ENCODE peak calls at places on chromosomes 12 and 14, in six cellular contexts. M, O, F, Q, U and J are unnamed samples.

GRCh38 chr12:79016181-79016580 is 151.6 kb downstream of the SYT1 start:
- DNase-seq in M (no peak), O (no peak), F (peak; percentile 92), Q (no peak), U (no peak), J (peak; percentile 89)

GRCh38 chr14:104898195-104898558 is 26.5 kb upstream of the PLD4 start:
- DNase-seq in M (no peak), O (no peak), F (no peak), Q (no peak), U (no peak), J (no peak)

GRCh38 chr14:91835197-91835919 is 32.0 kb downstream of the TC2N start:
- DNase-seq in M (no peak), O (no peak), F (no peak), Q (no peak), U (no peak), J (peak; percentile 33)

GRCh38 chr14:100880271-100881101 is 23.0 kb downstream of the RTL1 start:
- DNase-seq in M (no peak), O (no peak), F (no peak), Q (no peak), U (no peak), J (no peak)

GRCh38 chr12:102195826-102196225 is 1.8 kb downstream of the PMCH start:
- DNase-seq in M (no peak), O (no peak), F (no peak), Q (no peak), U (no peak), J (no peak)

GRCh38 chr12:12726543-12727093 is 9.4 kb downstream of the CDKN1B start:
- DNase-seq in M (no peak), O (no peak), F (no peak), Q (no peak), U (no peak), J (peak; percentile 36)

GRCh38 chr12:115657081-115658013 is 620.1 kb downstream of the MED13L start:
- DNase-seq in M (no peak), O (no peak), F (no peak), Q (no peak), U (no peak), J (no peak)

GRCh38 chr12:108649126-108649525 is 15.4 kb upstream of the SELPLG start:
- DNase-seq in M (no peak), O (no peak), F (no peak), Q (no peak), U (no peak), J (no peak)

GRCh38 chr12:91920276-91920675 is 225.4 kb downstream of the BTG1 start:
- DNase-seq in M (no peak), O (no peak), F (peak; percentile 8), Q (no peak), U (no peak), J (peak; percentile 47)

GRCh38 chr14:58954874-58955273 is 233.6 kb upstream of the DAAM1 start:
- DNase-seq in M (no peak), O (no peak), F (no peak), Q (no peak), U (no peak), J (no peak)

GRCh38 chr14:64542839-64543207 is 2.3 kb downstream of the HSPA2 start:
- DNase-seq in M (no peak), O (no peak), F (no peak), Q (no peak), U (no peak), J (no peak)

GRCh38 chr12:119229837-119230236 is 51.1 kb downstream of the HSPB8 start:
- DNase-seq in M (no peak), O (no peak), F (peak; percentile 41), Q (no peak), U (no peak), J (peak; percentile 78)

GRCh38 chr12:82803201-82803600 is 116.5 kb downstream of the TMTC2 start:
- DNase-seq in M (no peak), O (no peak), F (no peak), Q (no peak), U (no peak), J (peak; percentile 19)

GRCh38 chr14:99241314-99242035 is 30.5 kb downstream of the BCL11B start:
- DNase-seq in M (no peak), O (no peak), F (no peak), Q (no peak), U (no peak), J (no peak)

GRCh38 chr14:68665792-68666195 is 127.1 kb downstream of the ZFP36L1 start:
- DNase-seq in M (no peak), O (no peak), F (no peak), Q (no peak), U (no peak), J (no peak)

GRCh38 chr12:30796508-30796780 is 41.7 kb upstream of the CAPRIN2 start:
- DNase-seq in M (no peak), O (no peak), F (peak; percentile 79), Q (no peak), U (no peak), J (peak; percentile 98)